ENCODE peak calls at places on chromosomes 5 and 9, in four cellular contexts. One of them, this sample, is unnamed.

GRCh38 chr5:38783011-38783551 is 62.7 kb upstream of the OSMR start:
- DNase-seq in GM23248: peak
- DNase-seq in upper lobe of right lung: no peak
- DNase-seq in caudate nucleus: no peak
- DNase-seq in this sample: no peak

GRCh38 chr9:76680716-76681431 is 83.4 kb upstream of the PCA3 start:
- DNase-seq in GM23248: peak
- DNase-seq in upper lobe of right lung: no peak
- DNase-seq in caudate nucleus: no peak
- DNase-seq in this sample: no peak

GRCh38 chr9:126611592-126612328 is 2.0 kb upstream of the LMX1B start:
- DNase-seq in GM23248: peak
- DNase-seq in upper lobe of right lung: peak
- DNase-seq in caudate nucleus: no peak
- DNase-seq in this sample: no peak

GRCh38 chr5:111810087-111810486 is 53.1 kb upstream of the NREP start:
- DNase-seq in GM23248: peak
- DNase-seq in upper lobe of right lung: no peak
- DNase-seq in caudate nucleus: no peak
- DNase-seq in this sample: no peak

GRCh38 chr9:92763721-92764380 is 782 bp downstream of the BICD2 start:
- DNase-seq in GM23248: peak
- DNase-seq in upper lobe of right lung: peak
- DNase-seq in caudate nucleus: no peak
- DNase-seq in this sample: no peak

GRCh38 chr5:151315998-151316597 is 12.5 kb upstream of the SLC36A3 start:
- DNase-seq in GM23248: peak
- DNase-seq in upper lobe of right lung: peak
- DNase-seq in caudate nucleus: no peak
- DNase-seq in this sample: no peak

GRCh38 chr5:54693936-54694510 is 176.5 kb downstream of the SNX18 start:
- DNase-seq in GM23248: no peak
- DNase-seq in upper lobe of right lung: no peak
- DNase-seq in caudate nucleus: no peak
- DNase-seq in this sample: no peak

GRCh38 chr9:3243676-3244075 is 282.1 kb downstream of the RFX3 start:
- DNase-seq in GM23248: no peak
- DNase-seq in upper lobe of right lung: no peak
- DNase-seq in caudate nucleus: no peak
- DNase-seq in this sample: no peak

GRCh38 chr5:889075-889710 is 3.4 kb downstream of the BRD9 start:
- DNase-seq in GM23248: no peak
- DNase-seq in upper lobe of right lung: no peak
- DNase-seq in caudate nucleus: no peak
- DNase-seq in this sample: no peak
- H3K27ac ChIP-seq in GM23248: no peak
- H3K27ac ChIP-seq in upper lobe of right lung: no peak
- H3K27ac ChIP-seq in caudate nucleus: no peak
- H3K27ac ChIP-seq in this sample: no peak

DNA sequence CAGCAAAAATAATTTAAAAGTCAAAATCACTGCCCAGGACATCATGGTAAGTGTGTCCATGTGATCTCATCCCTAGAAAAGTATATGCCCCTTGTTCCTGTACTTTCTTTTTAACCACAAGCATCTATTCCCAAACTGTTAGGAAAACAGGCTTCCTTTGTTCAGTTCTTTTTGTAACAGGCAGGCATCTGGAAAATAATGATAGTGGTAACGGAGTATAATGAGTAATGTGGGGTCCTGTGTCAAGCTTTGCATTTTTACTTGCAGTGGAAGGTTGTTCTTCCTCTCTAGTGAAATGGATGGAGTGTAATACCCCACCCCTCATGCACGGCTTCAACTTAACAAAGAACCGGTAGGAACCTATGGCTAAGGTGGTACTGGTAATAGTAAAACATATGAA is 532.1 kb downstream of the CTNND2 start:
- DNase-seq in GM23248: no peak
- DNase-seq in upper lobe of right lung: no peak
- DNase-seq in caudate nucleus: no peak
- DNase-seq in this sample: no peak
- H3K27ac ChIP-seq in GM23248: no peak
- H3K27ac ChIP-seq in upper lobe of right lung: no peak
- H3K27ac ChIP-seq in caudate nucleus: peak
- H3K27ac ChIP-seq in this sample: no peak

GRCh38 chr9:136688274-136689107 is 1.2 kb upstream of the AGPAT2 start:
- DNase-seq in GM23248: no peak
- DNase-seq in upper lobe of right lung: peak
- DNase-seq in caudate nucleus: no peak
- DNase-seq in this sample: no peak
- H3K27ac ChIP-seq in GM23248: no peak
- H3K27ac ChIP-seq in upper lobe of right lung: no peak
- H3K27ac ChIP-seq in caudate nucleus: no peak
- H3K27ac ChIP-seq in this sample: peak

DNA sequence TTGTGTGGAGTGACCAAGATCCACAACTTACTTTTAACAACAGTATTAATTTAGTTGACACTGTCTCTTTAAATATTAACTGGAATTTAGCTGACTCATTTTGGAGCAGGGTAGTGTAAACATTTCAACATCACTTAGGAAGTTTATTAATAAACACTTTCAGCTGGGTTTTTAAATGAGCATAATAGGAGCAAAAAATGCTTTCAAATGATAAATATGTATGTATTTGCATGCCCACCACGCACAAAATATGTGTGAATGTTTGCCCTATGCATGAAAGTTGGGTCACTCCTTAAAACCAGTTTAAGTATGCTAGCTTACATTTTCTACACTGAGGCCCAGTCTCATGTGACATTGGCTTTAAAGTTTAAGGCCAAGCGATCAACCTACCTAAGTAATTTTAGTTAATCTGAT is 2.9 kb downstream of the ZFAND5 start:
- DNase-seq in GM23248: peak
- DNase-seq in upper lobe of right lung: no peak
- DNase-seq in caudate nucleus: no peak
- DNase-seq in this sample: no peak
- H3K27ac ChIP-seq in GM23248: peak
- H3K27ac ChIP-seq in upper lobe of right lung: peak
- H3K27ac ChIP-seq in caudate nucleus: peak
- H3K27ac ChIP-seq in this sample: peak

GRCh38 chr9:134491436-134491835 is 150.2 kb upstream of the COL5A1 start:
- DNase-seq in GM23248: no peak
- DNase-seq in upper lobe of right lung: no peak
- DNase-seq in caudate nucleus: no peak
- DNase-seq in this sample: no peak
- H3K27ac ChIP-seq in GM23248: no peak
- H3K27ac ChIP-seq in upper lobe of right lung: peak
- H3K27ac ChIP-seq in caudate nucleus: no peak
- H3K27ac ChIP-seq in this sample: no peak

DNA sequence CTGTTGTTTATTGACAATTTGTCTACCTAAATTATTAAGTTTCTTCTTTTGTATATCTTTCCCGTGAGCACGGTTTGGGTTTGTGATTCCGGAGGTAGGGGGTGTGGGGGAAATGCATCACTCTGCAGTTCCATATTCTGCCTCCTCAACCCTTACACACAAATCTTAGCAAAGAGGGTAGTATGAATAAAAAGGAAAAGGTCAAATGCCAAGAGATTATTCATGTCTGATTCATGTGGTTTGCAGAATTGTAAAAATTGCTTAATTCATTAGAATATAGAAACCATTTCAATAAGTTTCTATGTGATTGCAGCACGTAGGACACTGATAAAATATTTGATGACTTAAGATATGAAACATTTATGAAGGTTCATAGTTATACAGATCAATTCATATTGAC is 601.9 kb downstream of the SEMA5A start:
- DNase-seq in GM23248: peak
- DNase-seq in upper lobe of right lung: no peak
- DNase-seq in caudate nucleus: no peak
- DNase-seq in this sample: no peak
- H3K27ac ChIP-seq in GM23248: no peak
- H3K27ac ChIP-seq in upper lobe of right lung: no peak
- H3K27ac ChIP-seq in caudate nucleus: no peak
- H3K27ac ChIP-seq in this sample: no peak

GRCh38 chr9:96161819-96162218 is 140.2 kb downstream of the HSD17B3 start:
- DNase-seq in GM23248: no peak
- DNase-seq in upper lobe of right lung: no peak
- DNase-seq in caudate nucleus: no peak
- DNase-seq in this sample: no peak

GRCh38 chr9:96159596-96159995 is 142.4 kb downstream of the HSD17B3 start:
- DNase-seq in GM23248: no peak
- DNase-seq in upper lobe of right lung: no peak
- DNase-seq in caudate nucleus: no peak
- DNase-seq in this sample: no peak

GRCh38 chr9:96158909-96159575 is 142.9 kb downstream of the HSD17B3 start:
- DNase-seq in GM23248: no peak
- DNase-seq in upper lobe of right lung: no peak
- DNase-seq in caudate nucleus: no peak
- DNase-seq in this sample: no peak

GRCh38 chr9:96160866-96161265 is 141.1 kb downstream of the HSD17B3 start:
- DNase-seq in GM23248: no peak
- DNase-seq in upper lobe of right lung: no peak
- DNase-seq in caudate nucleus: no peak
- DNase-seq in this sample: no peak

GRCh38 chr9:96160168-96160567 is 141.8 kb downstream of the HSD17B3 start:
- DNase-seq in GM23248: no peak
- DNase-seq in upper lobe of right lung: no peak
- DNase-seq in caudate nucleus: no peak
- DNase-seq in this sample: no peak
- H3K27ac ChIP-seq in GM23248: no peak
- H3K27ac ChIP-seq in upper lobe of right lung: no peak
- H3K27ac ChIP-seq in caudate nucleus: no peak
- H3K27ac ChIP-seq in this sample: no peak

GRCh38 chr5:91176288-91177016 is 206.7 kb downstream of the ARRDC3 start:
- DNase-seq in GM23248: no peak
- DNase-seq in upper lobe of right lung: no peak
- DNase-seq in caudate nucleus: no peak
- DNase-seq in this sample: no peak

GRCh38 chr5:91171322-91171721 is 211.8 kb downstream of the ARRDC3 start:
- DNase-seq in GM23248: no peak
- DNase-seq in upper lobe of right lung: no peak
- DNase-seq in caudate nucleus: no peak
- DNase-seq in this sample: no peak

GRCh38 chr5:91175708-91176107 is 207.4 kb downstream of the ARRDC3 start:
- DNase-seq in GM23248: no peak
- DNase-seq in upper lobe of right lung: no peak
- DNase-seq in caudate nucleus: no peak
- DNase-seq in this sample: no peak

GRCh38 chr5:91177085-91177484 is 206.0 kb downstream of the ARRDC3 start:
- DNase-seq in GM23248: no peak
- DNase-seq in upper lobe of right lung: no peak
- DNase-seq in caudate nucleus: no peak
- DNase-seq in this sample: no peak

GRCh38 chr5:91174418-91174817 is 208.7 kb downstream of the ARRDC3 start:
- DNase-seq in GM23248: no peak
- DNase-seq in upper lobe of right lung: no peak
- DNase-seq in caudate nucleus: no peak
- DNase-seq in this sample: no peak
- H3K27ac ChIP-seq in GM23248: no peak
- H3K27ac ChIP-seq in upper lobe of right lung: no peak
- H3K27ac ChIP-seq in caudate nucleus: no peak
- H3K27ac ChIP-seq in this sample: no peak

GRCh38 chr5:96013254-96013653 is 51.6 kb upstream of the ELL2 start:
- DNase-seq in GM23248: no peak
- DNase-seq in upper lobe of right lung: no peak
- DNase-seq in caudate nucleus: no peak
- DNase-seq in this sample: no peak

GRCh38 chr5:96017951-96018350 is 56.3 kb upstream of the ELL2 start:
- DNase-seq in GM23248: peak
- DNase-seq in upper lobe of right lung: no peak
- DNase-seq in caudate nucleus: no peak
- DNase-seq in this sample: no peak

GRCh38 chr5:96014395-96014794 is 52.7 kb upstream of the ELL2 start:
- DNase-seq in GM23248: no peak
- DNase-seq in upper lobe of right lung: no peak
- DNase-seq in caudate nucleus: no peak
- DNase-seq in this sample: no peak

GRCh38 chr5:96015709-96016108 is 54.1 kb upstream of the ELL2 start:
- DNase-seq in GM23248: no peak
- DNase-seq in upper lobe of right lung: no peak
- DNase-seq in caudate nucleus: no peak
- DNase-seq in this sample: no peak

GRCh38 chr5:96016216-96016615 is 54.6 kb upstream of the ELL2 start:
- DNase-seq in GM23248: no peak
- DNase-seq in upper lobe of right lung: no peak
- DNase-seq in caudate nucleus: no peak
- DNase-seq in this sample: no peak
- H3K27ac ChIP-seq in GM23248: no peak
- H3K27ac ChIP-seq in upper lobe of right lung: no peak
- H3K27ac ChIP-seq in caudate nucleus: no peak
- H3K27ac ChIP-seq in this sample: no peak

DNA sequence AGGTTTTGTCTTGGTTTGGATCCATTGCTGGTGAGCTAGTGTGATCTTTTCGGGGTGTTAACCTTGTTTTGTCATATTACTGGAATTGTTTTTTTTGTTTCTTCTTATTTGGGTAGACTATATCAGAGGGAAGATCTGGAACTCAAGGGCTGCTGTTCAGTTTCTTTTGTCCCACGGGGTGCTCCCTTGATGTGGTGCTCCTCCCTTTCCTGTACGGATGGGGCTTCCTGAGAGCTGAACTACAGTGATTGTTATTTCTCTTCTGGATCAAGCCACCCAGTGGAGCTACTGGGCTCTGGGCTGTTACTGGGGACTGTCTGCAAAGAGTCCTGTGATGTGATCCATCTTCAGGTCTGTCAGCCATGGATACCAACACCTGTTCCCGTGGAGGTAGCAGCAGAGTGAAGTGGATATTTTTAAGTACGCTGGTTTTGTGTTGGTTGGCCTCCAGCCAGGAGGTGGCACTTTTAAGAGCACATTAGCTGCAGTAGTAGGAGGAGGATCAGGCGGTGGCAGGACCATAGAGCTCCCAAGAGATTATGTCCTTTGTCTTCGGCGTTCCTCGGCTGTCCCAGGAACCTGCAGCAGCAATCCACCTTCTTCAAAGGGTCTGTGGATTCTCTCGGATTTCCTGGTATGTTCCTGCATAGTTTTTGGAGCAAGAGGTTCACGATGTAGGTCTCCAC is 27.2 kb downstream of the SCAMP1 start:
- DNase-seq in GM23248: no peak
- DNase-seq in upper lobe of right lung: no peak
- DNase-seq in caudate nucleus: no peak
- DNase-seq in this sample: no peak
- H3K27ac ChIP-seq in GM23248: no peak
- H3K27ac ChIP-seq in upper lobe of right lung: no peak
- H3K27ac ChIP-seq in caudate nucleus: no peak
- H3K27ac ChIP-seq in this sample: no peak

This sample was measured in coronary artery.